ENCODE peak calls at places on chromosomes 6 and 20, in seven cellular contexts. L is left cardiac atrium, T is natural killer cell, R is NCI-H2171 treated with DMSO at 0.1 percent for 48 hours, J is T-helper 9 cell, V is MCF 10A, B is nucleus accumbens. A is an unnamed sample.

GRCh38 chr6:138546733-138547185 is 47.5 kb upstream of the NHSL1 start:
- DNase-seq in L (no peak), T (no peak), R (no peak), B (no peak), J (no peak), V (peak), A (peak)

GRCh38 chr6:52724406-52725121 is 38.7 kb downstream of the GSTA2 start:
- DNase-seq in T (peak), B (no peak), V (peak), R (peak), L (peak), J (peak), A (peak)

GRCh38 chr6:108707328-108707976 is 140.8 kb upstream of the ARMC2 start:
- DNase-seq in R (no peak), J (no peak), L (no peak), B (no peak), V (no peak), T (no peak), A (no peak)

GRCh38 chr20:1569417-1569861 is 11.9 kb upstream of the SIRPD start:
- DNase-seq in T (no peak), J (no peak), L (no peak), B (no peak), R (no peak), V (peak), A (no peak)

GRCh38 chr20:53707341-53708102 is 113.9 kb upstream of the ZNF217 start:
- DNase-seq in B (no peak), L (no peak), R (no peak), T (no peak), V (no peak), J (no peak), A (peak)

GRCh38 chr6:135630789-135631376 is 133.3 kb upstream of the AHI1 start:
- DNase-seq in R (no peak), J (no peak), B (no peak), V (no peak), T (no peak), L (peak), A (no peak)

GRCh38 chr6:169035381-169036280 is 218.0 kb downstream of the THBS2 start:
- DNase-seq in R (no peak), V (peak), J (no peak), L (peak), B (no peak), T (no peak), A (no peak)

GRCh38 chr6:55445648-55446204 is 118.5 kb downstream of the GFRAL start:
- DNase-seq in R (peak), B (no peak), V (peak), L (no peak), T (no peak), J (no peak), A (peak)

GRCh38 chr6:16766836-16767745 is 5.8 kb upstream of the ATXN1 start:
- DNase-seq in B (no peak), V (no peak), L (no peak), R (no peak), T (no peak), J (no peak), A (no peak)

GRCh38 chr6:3001773-3002293 is 2.1 kb downstream of the NQO2 start:
- DNase-seq in T (no peak), R (peak), L (no peak), J (no peak), V (peak), B (no peak), A (peak)

GRCh38 chr6:9315966-9316650 is 880.8 kb upstream of the SLC35B3 start:
- DNase-seq in L (no peak), V (no peak), R (no peak), T (no peak), J (no peak), B (no peak), A (no peak)

GRCh38 chr20:23407770-23408467 is 13.4 kb downstream of the NAPB start:
- DNase-seq in B (no peak), R (no peak), L (no peak), J (no peak), T (no peak), V (no peak), A (no peak)

GRCh38 chr6:136014454-136015421 is 163.2 kb downstream of the PDE7B start:
- DNase-seq in V (peak), T (no peak), L (peak), B (no peak), J (no peak), R (no peak), A (no peak)

GRCh38 chr20:47035191-47035590 is 140.5 kb downstream of the EYA2 start:
- DNase-seq in B (no peak), L (no peak), R (no peak), V (no peak), T (no peak), J (no peak), A (no peak)

GRCh38 chr6:124688369-124688768 is 273.9 kb upstream of the RNF217 start:
- DNase-seq in V (no peak), L (no peak), T (no peak), R (no peak), B (no peak), J (no peak), A (no peak)

GRCh38 chr6:119343167-119343566 is 6.4 kb downstream of the MAN1A1 start:
- DNase-seq in J (no peak), V (no peak), L (no peak), R (no peak), B (no peak), T (no peak), A (no peak)

GRCh38 chr6:157017861-157018260 is 240.7 kb downstream of the ARID1B start:
- DNase-seq in J (no peak), V (peak), L (no peak), B (no peak), T (no peak), R (no peak), A (no peak)

GRCh38 chr6:123655520-123656306 is 19.0 kb upstream of the TRDN start:
- DNase-seq in B (no peak), V (peak), J (no peak), T (no peak), R (no peak), L (no peak), A (no peak)

GRCh38 chr6:34864007-34864406 is 23.8 kb downstream of the TAF11 start:
- DNase-seq in R (no peak), B (no peak), J (no peak), V (no peak), L (no peak), T (no peak), A (no peak)

GRCh38 chr6:85449388-85449817 is 480 bp upstream of the NT5E start:
- DNase-seq in J (no peak), L (peak), V (peak), R (no peak), B (no peak), T (no peak), A (peak)

GRCh38 chr20:3803854-3804253 is 7.7 kb downstream of the CDC25B start:
- DNase-seq in J (no peak), L (peak), V (no peak), R (no peak), T (no peak), B (no peak), A (no peak)

GRCh38 chr6:42429042-42429574 is 22.6 kb downstream of the TRERF1 start:
- DNase-seq in T (no peak), V (no peak), R (no peak), B (no peak), L (no peak), J (no peak), A (no peak)

GRCh38 chr6:138973481-138974140 is 14.4 kb downstream of the REPS1 start:
- DNase-seq in T (no peak), L (no peak), B (no peak), V (no peak), J (no peak), R (no peak), A (no peak)